ENCODE peak calls at places on chromosomes 5 and 9, in nine cellular contexts. One of them, this sample, is unnamed.

GRCh38 chr9:93566408-93567270 is 9.7 kb upstream of the PHF2 start:
- DNase-seq in RKO: peak; percentile 98
- DNase-seq in stimulated activated CD8-positive, alpha-beta memory T cell treated with anti-CD3 and anti-CD28 coated beads, Interleukin-12 subunit alpha, Interleukin-12 subunit beta, amount 100 ng/mL, for 1 hour: peak; percentile 99
- DNase-seq in NCI-H2081: peak; percentile 95
- DNase-seq in thyroid gland: peak; percentile 99
- DNase-seq in A172: peak; percentile 85
- DNase-seq in effector memory CD8-positive, alpha-beta T cell: peak; percentile 99
- DNase-seq in GM03348: peak; percentile 100
- DNase-seq in immature natural killer cell: peak; percentile 98
- DNase-seq in this sample: peak; percentile 97

GRCh38 chr5:137431051-137431450 is 68.1 kb downstream of the SPOCK1 start:
- DNase-seq in stimulated activated CD8-positive, alpha-beta memory T cell treated with anti-CD3 and anti-CD28 coated beads, Interleukin-12 subunit alpha, Interleukin-12 subunit beta, amount 100 ng/mL, for 1 hour: no peak
- DNase-seq in A172: no peak
- DNase-seq in thyroid gland: no peak
- DNase-seq in immature natural killer cell: no peak
- DNase-seq in NCI-H2081: no peak
- DNase-seq in effector memory CD8-positive, alpha-beta T cell: no peak
- DNase-seq in GM03348: no peak
- DNase-seq in RKO: no peak
- DNase-seq in this sample: no peak

GRCh38 chr9:106203832-106204516 is 509.6 kb downstream of the TMEM38B start:
- DNase-seq in NCI-H2081: no peak
- DNase-seq in A172: no peak
- DNase-seq in immature natural killer cell: peak; percentile 38
- DNase-seq in effector memory CD8-positive, alpha-beta T cell: no peak
- DNase-seq in RKO: no peak
- DNase-seq in stimulated activated CD8-positive, alpha-beta memory T cell treated with anti-CD3 and anti-CD28 coated beads, Interleukin-12 subunit alpha, Interleukin-12 subunit beta, amount 100 ng/mL, for 1 hour: no peak
- DNase-seq in GM03348: no peak
- DNase-seq in thyroid gland: no peak
- DNase-seq in this sample: no peak

GRCh38 chr5:968953-969352 is 39.6 kb upstream of the NKD2 start:
- DNase-seq in NCI-H2081: no peak
- DNase-seq in thyroid gland: no peak
- DNase-seq in A172: no peak
- DNase-seq in GM03348: no peak
- DNase-seq in stimulated activated CD8-positive, alpha-beta memory T cell treated with anti-CD3 and anti-CD28 coated beads, Interleukin-12 subunit alpha, Interleukin-12 subunit beta, amount 100 ng/mL, for 1 hour: no peak
- DNase-seq in effector memory CD8-positive, alpha-beta T cell: no peak
- DNase-seq in immature natural killer cell: no peak
- DNase-seq in RKO: no peak
- DNase-seq in this sample: no peak

GRCh38 chr9:109926321-109926959 is 146.4 kb downstream of the PALM2AKAP2 start:
- DNase-seq in A172: no peak
- DNase-seq in RKO: no peak
- DNase-seq in immature natural killer cell: no peak
- DNase-seq in thyroid gland: no peak
- DNase-seq in GM03348: no peak
- DNase-seq in effector memory CD8-positive, alpha-beta T cell: no peak
- DNase-seq in NCI-H2081: no peak
- DNase-seq in stimulated activated CD8-positive, alpha-beta memory T cell treated with anti-CD3 and anti-CD28 coated beads, Interleukin-12 subunit alpha, Interleukin-12 subunit beta, amount 100 ng/mL, for 1 hour: no peak
- DNase-seq in this sample: no peak

GRCh38 chr5:124670672-124671592 is 75.5 kb downstream of the ZNF608 start:
- DNase-seq in immature natural killer cell: no peak
- DNase-seq in thyroid gland: no peak
- DNase-seq in RKO: no peak
- DNase-seq in GM03348: no peak
- DNase-seq in A172: no peak
- DNase-seq in stimulated activated CD8-positive, alpha-beta memory T cell treated with anti-CD3 and anti-CD28 coated beads, Interleukin-12 subunit alpha, Interleukin-12 subunit beta, amount 100 ng/mL, for 1 hour: no peak
- DNase-seq in effector memory CD8-positive, alpha-beta T cell: no peak
- DNase-seq in NCI-H2081: peak; percentile 80
- DNase-seq in this sample: no peak

GRCh38 chr9:32584784-32585183 is 11.8 kb upstream of the NDUFB6 start:
- DNase-seq in A172: no peak
- DNase-seq in effector memory CD8-positive, alpha-beta T cell: no peak
- DNase-seq in RKO: no peak
- DNase-seq in stimulated activated CD8-positive, alpha-beta memory T cell treated with anti-CD3 and anti-CD28 coated beads, Interleukin-12 subunit alpha, Interleukin-12 subunit beta, amount 100 ng/mL, for 1 hour: no peak
- DNase-seq in NCI-H2081: no peak
- DNase-seq in immature natural killer cell: no peak
- DNase-seq in GM03348: no peak
- DNase-seq in thyroid gland: no peak
- DNase-seq in this sample: no peak

GRCh38 chr9:109799792-109800191 is 19.8 kb downstream of the PALM2AKAP2 start:
- DNase-seq in GM03348: peak; percentile 65
- DNase-seq in stimulated activated CD8-positive, alpha-beta memory T cell treated with anti-CD3 and anti-CD28 coated beads, Interleukin-12 subunit alpha, Interleukin-12 subunit beta, amount 100 ng/mL, for 1 hour: no peak
- DNase-seq in immature natural killer cell: no peak
- DNase-seq in RKO: peak; percentile 26
- DNase-seq in thyroid gland: no peak
- DNase-seq in effector memory CD8-positive, alpha-beta T cell: no peak
- DNase-seq in NCI-H2081: no peak
- DNase-seq in A172: peak; percentile 90
- DNase-seq in this sample: no peak

GRCh38 chr5:95163079-95163478 is 121.8 kb downstream of the MCTP1 start:
- DNase-seq in immature natural killer cell: no peak
- DNase-seq in RKO: no peak
- DNase-seq in NCI-H2081: peak; percentile 60
- DNase-seq in thyroid gland: no peak
- DNase-seq in effector memory CD8-positive, alpha-beta T cell: no peak
- DNase-seq in stimulated activated CD8-positive, alpha-beta memory T cell treated with anti-CD3 and anti-CD28 coated beads, Interleukin-12 subunit alpha, Interleukin-12 subunit beta, amount 100 ng/mL, for 1 hour: no peak
- DNase-seq in GM03348: no peak
- DNase-seq in A172: no peak
- DNase-seq in this sample: no peak

GRCh38 chr5:56279979-56280378 is 46.8 kb upstream of the ANKRD55 start:
- DNase-seq in stimulated activated CD8-positive, alpha-beta memory T cell treated with anti-CD3 and anti-CD28 coated beads, Interleukin-12 subunit alpha, Interleukin-12 subunit beta, amount 100 ng/mL, for 1 hour: no peak
- DNase-seq in A172: peak; percentile 94
- DNase-seq in GM03348: peak; percentile 65
- DNase-seq in effector memory CD8-positive, alpha-beta T cell: no peak
- DNase-seq in NCI-H2081: no peak
- DNase-seq in immature natural killer cell: no peak
- DNase-seq in RKO: no peak
- DNase-seq in thyroid gland: peak; percentile 67
- DNase-seq in this sample: no peak

GRCh38 chr5:128341056-128341455 is 197.0 kb downstream of the FBN2 start:
- DNase-seq in stimulated activated CD8-positive, alpha-beta memory T cell treated with anti-CD3 and anti-CD28 coated beads, Interleukin-12 subunit alpha, Interleukin-12 subunit beta, amount 100 ng/mL, for 1 hour: no peak
- DNase-seq in immature natural killer cell: no peak
- DNase-seq in thyroid gland: no peak
- DNase-seq in RKO: no peak
- DNase-seq in NCI-H2081: no peak
- DNase-seq in GM03348: peak; percentile 11
- DNase-seq in effector memory CD8-positive, alpha-beta T cell: no peak
- DNase-seq in A172: no peak
- DNase-seq in this sample: no peak

GRCh38 chr5:179120421-179120861 is 60.3 kb downstream of the ZNF354C start:
- DNase-seq in stimulated activated CD8-positive, alpha-beta memory T cell treated with anti-CD3 and anti-CD28 coated beads, Interleukin-12 subunit alpha, Interleukin-12 subunit beta, amount 100 ng/mL, for 1 hour: no peak
- DNase-seq in thyroid gland: no peak
- DNase-seq in GM03348: no peak
- DNase-seq in A172: no peak
- DNase-seq in immature natural killer cell: no peak
- DNase-seq in RKO: no peak
- DNase-seq in NCI-H2081: no peak
- DNase-seq in effector memory CD8-positive, alpha-beta T cell: no peak
- DNase-seq in this sample: no peak

GRCh38 chr5:41863871-41864486 is 6.2 kb downstream of the OXCT1 start:
- DNase-seq in immature natural killer cell: no peak
- DNase-seq in GM03348: peak; percentile 9
- DNase-seq in NCI-H2081: no peak
- DNase-seq in effector memory CD8-positive, alpha-beta T cell: no peak
- DNase-seq in A172: no peak
- DNase-seq in thyroid gland: no peak
- DNase-seq in RKO: peak; percentile 30
- DNase-seq in stimulated activated CD8-positive, alpha-beta memory T cell treated with anti-CD3 and anti-CD28 coated beads, Interleukin-12 subunit alpha, Interleukin-12 subunit beta, amount 100 ng/mL, for 1 hour: no peak
- DNase-seq in this sample: no peak

GRCh38 chr9:137251194-137251461 is at the start of gene STPG3:
- DNase-seq in A172: no peak
- DNase-seq in NCI-H2081: no peak
- DNase-seq in stimulated activated CD8-positive, alpha-beta memory T cell treated with anti-CD3 and anti-CD28 coated beads, Interleukin-12 subunit alpha, Interleukin-12 subunit beta, amount 100 ng/mL, for 1 hour: no peak
- DNase-seq in immature natural killer cell: no peak
- DNase-seq in GM03348: no peak
- DNase-seq in thyroid gland: no peak
- DNase-seq in RKO: no peak
- DNase-seq in effector memory CD8-positive, alpha-beta T cell: no peak
- DNase-seq in this sample: no peak

GRCh38 chr9:114779352-114779845 is 26.4 kb downstream of the TNFSF15 start:
- DNase-seq in effector memory CD8-positive, alpha-beta T cell: no peak
- DNase-seq in A172: peak; percentile 97
- DNase-seq in GM03348: no peak
- DNase-seq in RKO: peak; percentile 34
- DNase-seq in immature natural killer cell: no peak
- DNase-seq in NCI-H2081: peak; percentile 16
- DNase-seq in thyroid gland: peak; percentile 98
- DNase-seq in stimulated activated CD8-positive, alpha-beta memory T cell treated with anti-CD3 and anti-CD28 coated beads, Interleukin-12 subunit alpha, Interleukin-12 subunit beta, amount 100 ng/mL, for 1 hour: no peak
- DNase-seq in this sample: no peak

GRCh38 chr5:405421-405820 is 37.6 kb upstream of the EXOC3 start:
- DNase-seq in immature natural killer cell: no peak
- DNase-seq in RKO: no peak
- DNase-seq in GM03348: no peak
- DNase-seq in A172: no peak
- DNase-seq in thyroid gland: no peak
- DNase-seq in effector memory CD8-positive, alpha-beta T cell: no peak
- DNase-seq in NCI-H2081: no peak
- DNase-seq in stimulated activated CD8-positive, alpha-beta memory T cell treated with anti-CD3 and anti-CD28 coated beads, Interleukin-12 subunit alpha, Interleukin-12 subunit beta, amount 100 ng/mL, for 1 hour: no peak
- DNase-seq in this sample: no peak

GRCh38 chr5:1737790-1738405 is 61.7 kb downstream of the MRPL36 start:
- DNase-seq in stimulated activated CD8-positive, alpha-beta memory T cell treated with anti-CD3 and anti-CD28 coated beads, Interleukin-12 subunit alpha, Interleukin-12 subunit beta, amount 100 ng/mL, for 1 hour: peak; percentile 19
- DNase-seq in thyroid gland: no peak
- DNase-seq in RKO: peak; percentile 20
- DNase-seq in GM03348: peak; percentile 46
- DNase-seq in NCI-H2081: peak; percentile 18
- DNase-seq in effector memory CD8-positive, alpha-beta T cell: peak; percentile 41
- DNase-seq in immature natural killer cell: peak; percentile 15
- DNase-seq in A172: peak; percentile 8
- DNase-seq in this sample: no peak

GRCh38 chr5:90297045-90297764 is 112.4 kb downstream of the CETN3 start:
- DNase-seq in stimulated activated CD8-positive, alpha-beta memory T cell treated with anti-CD3 and anti-CD28 coated beads, Interleukin-12 subunit alpha, Interleukin-12 subunit beta, amount 100 ng/mL, for 1 hour: no peak
- DNase-seq in GM03348: no peak
- DNase-seq in RKO: no peak
- DNase-seq in thyroid gland: no peak
- DNase-seq in effector memory CD8-positive, alpha-beta T cell: no peak
- DNase-seq in immature natural killer cell: no peak
- DNase-seq in A172: peak; percentile 53
- DNase-seq in NCI-H2081: no peak
- DNase-seq in this sample: no peak

GRCh38 chr9:21674894-21675293 is 127.5 kb upstream of the MTAP start:
- DNase-seq in effector memory CD8-positive, alpha-beta T cell: no peak
- DNase-seq in A172: no peak
- DNase-seq in NCI-H2081: no peak
- DNase-seq in GM03348: peak; percentile 37
- DNase-seq in stimulated activated CD8-positive, alpha-beta memory T cell treated with anti-CD3 and anti-CD28 coated beads, Interleukin-12 subunit alpha, Interleukin-12 subunit beta, amount 100 ng/mL, for 1 hour: no peak
- DNase-seq in thyroid gland: no peak
- DNase-seq in immature natural killer cell: no peak
- DNase-seq in RKO: peak; percentile 96
- DNase-seq in this sample: no peak

GRCh38 chr5:2142456-2142954 is 259.8 kb upstream of the IRX4 start:
- DNase-seq in GM03348: no peak
- DNase-seq in NCI-H2081: no peak
- DNase-seq in RKO: no peak
- DNase-seq in effector memory CD8-positive, alpha-beta T cell: no peak
- DNase-seq in immature natural killer cell: no peak
- DNase-seq in stimulated activated CD8-positive, alpha-beta memory T cell treated with anti-CD3 and anti-CD28 coated beads, Interleukin-12 subunit alpha, Interleukin-12 subunit beta, amount 100 ng/mL, for 1 hour: no peak
- DNase-seq in A172: no peak
- DNase-seq in thyroid gland: no peak
- DNase-seq in this sample: no peak

GRCh38 chr9:95515272-95516113 is 1.3 kb downstream of the PTCH1 start:
- DNase-seq in effector memory CD8-positive, alpha-beta T cell: peak; percentile 23
- DNase-seq in NCI-H2081: peak; percentile 47
- DNase-seq in A172: no peak
- DNase-seq in immature natural killer cell: peak; percentile 42
- DNase-seq in stimulated activated CD8-positive, alpha-beta memory T cell treated with anti-CD3 and anti-CD28 coated beads, Interleukin-12 subunit alpha, Interleukin-12 subunit beta, amount 100 ng/mL, for 1 hour: no peak
- DNase-seq in thyroid gland: no peak
- DNase-seq in RKO: peak; percentile 63
- DNase-seq in GM03348: peak; percentile 31
- DNase-seq in this sample: no peak

GRCh38 chr5:175585573-175585972 is 72.3 kb upstream of the HRH2 start:
- DNase-seq in RKO: no peak
- DNase-seq in GM03348: no peak
- DNase-seq in stimulated activated CD8-positive, alpha-beta memory T cell treated with anti-CD3 and anti-CD28 coated beads, Interleukin-12 subunit alpha, Interleukin-12 subunit beta, amount 100 ng/mL, for 1 hour: no peak
- DNase-seq in effector memory CD8-positive, alpha-beta T cell: no peak
- DNase-seq in thyroid gland: no peak
- DNase-seq in immature natural killer cell: no peak
- DNase-seq in A172: no peak
- DNase-seq in NCI-H2081: no peak
- DNase-seq in this sample: no peak

GRCh38 chr9:121185774-121186403 is 15.8 kb downstream of the RAB14 start:
- DNase-seq in stimulated activated CD8-positive, alpha-beta memory T cell treated with anti-CD3 and anti-CD28 coated beads, Interleukin-12 subunit alpha, Interleukin-12 subunit beta, amount 100 ng/mL, for 1 hour: no peak
- DNase-seq in immature natural killer cell: no peak
- DNase-seq in GM03348: no peak
- DNase-seq in A172: no peak
- DNase-seq in effector memory CD8-positive, alpha-beta T cell: no peak
- DNase-seq in NCI-H2081: no peak
- DNase-seq in thyroid gland: no peak
- DNase-seq in RKO: no peak
- DNase-seq in this sample: no peak

This sample was measured in putamen.